ENCODE peak calls at places on chromosome 22, in five cellular contexts. One of them, this sample, is unnamed.
A peak's percentile ranks its signal among the peaks of the same experiment; 100 is the strongest.

GRCh38 chr22:26416670-26417270 is 12.3 kb upstream of the ASPHD2 start:
- DNase-seq in Panc1: no peak
- DNase-seq in transverse colon: no peak
- DNase-seq in GM23338: peak; percentile 83
- DNase-seq in stomach: no peak
- DNase-seq in this sample: no peak

GRCh38 chr22:43319661-43320486 is 23.3 kb downstream of the SCUBE1 start:
- DNase-seq in stomach: no peak
- DNase-seq in transverse colon: no peak
- DNase-seq in Panc1: no peak
- DNase-seq in GM23338: no peak
- DNase-seq in this sample: no peak

GRCh38 chr22:50034126-50035081 is 21.8 kb upstream of the IL17REL start:
- DNase-seq in GM23338: no peak
- DNase-seq in transverse colon: no peak
- DNase-seq in Panc1: no peak
- DNase-seq in stomach: no peak
- DNase-seq in this sample: no peak

GRCh38 chr22:18057568-18058209 is 20.1 kb upstream of the PEX26 start:
- DNase-seq in GM23338: no peak
- DNase-seq in transverse colon: peak; percentile 74
- DNase-seq in Panc1: peak; percentile 63
- DNase-seq in stomach: peak; percentile 60
- DNase-seq in this sample: peak; percentile 98

GRCh38 chr22:29987143-29987542 is 93.1 kb upstream of the HORMAD2 start:
- DNase-seq in GM23338: no peak
- DNase-seq in transverse colon: no peak
- DNase-seq in Panc1: no peak
- DNase-seq in stomach: no peak
- DNase-seq in this sample: no peak

GRCh38 chr22:36339171-36340065 is 48.3 kb downstream of the MYH9 start:
- DNase-seq in transverse colon: no peak
- DNase-seq in GM23338: no peak
- DNase-seq in Panc1: no peak
- DNase-seq in stomach: no peak
- DNase-seq in this sample: no peak

GRCh38 chr22:20548806-20549205 is 41.4 kb downstream of the MED15 start:
- DNase-seq in transverse colon: no peak
- DNase-seq in stomach: no peak
- DNase-seq in GM23338: no peak
- DNase-seq in Panc1: no peak
- DNase-seq in this sample: no peak

GRCh38 chr22:48931452-48931851 is 896.2 kb downstream of the BRD1 start:
- DNase-seq in Panc1: no peak
- DNase-seq in stomach: no peak
- DNase-seq in GM23338: no peak
- DNase-seq in transverse colon: no peak
- DNase-seq in this sample: no peak

GRCh38 chr22:50621491-50621880 is 6.5 kb downstream of the ARSA start:
- DNase-seq in Panc1: no peak
- DNase-seq in GM23338: no peak
- DNase-seq in stomach: no peak
- DNase-seq in transverse colon: peak; percentile 44
- DNase-seq in this sample: peak; percentile 80

GRCh38 chr22:27260087-27260730 is 541.3 kb downstream of the MN1 start:
- DNase-seq in transverse colon: no peak
- DNase-seq in GM23338: peak; percentile 26
- DNase-seq in stomach: no peak
- DNase-seq in Panc1: no peak
- DNase-seq in this sample: no peak

GRCh38 chr22:50272103-50272782 is 2.1 kb upstream of the MAPK11 start:
- DNase-seq in transverse colon: no peak
- DNase-seq in stomach: no peak
- DNase-seq in Panc1: no peak
- DNase-seq in GM23338: no peak
- DNase-seq in this sample: no peak

GRCh38 chr22:21761086-21761485 is 25.5 kb upstream of the YPEL1 start:
- DNase-seq in Panc1: no peak
- DNase-seq in stomach: no peak
- DNase-seq in transverse colon: no peak
- DNase-seq in GM23338: no peak
- DNase-seq in this sample: no peak

GRCh38 chr22:44646668-44647067 is 55.3 kb upstream of the PRR5 start:
- DNase-seq in Panc1: no peak
- DNase-seq in GM23338: no peak
- DNase-seq in stomach: no peak
- DNase-seq in transverse colon: no peak
- DNase-seq in this sample: no peak

GRCh38 chr22:20636075-20636812 is 128.8 kb downstream of the MED15 start:
- DNase-seq in GM23338: no peak
- DNase-seq in transverse colon: no peak
- DNase-seq in Panc1: no peak
- DNase-seq in stomach: no peak
- DNase-seq in this sample: no peak

GRCh38 chr22:20946080-20946986 is 20.7 kb upstream of the AIFM3 start:
- DNase-seq in transverse colon: no peak
- DNase-seq in stomach: no peak
- DNase-seq in GM23338: no peak
- DNase-seq in Panc1: no peak
- DNase-seq in this sample: no peak

GRCh38 chr22:44091021-44091721 is 67.1 kb downstream of the PARVB start:
- DNase-seq in Panc1: no peak
- DNase-seq in stomach: no peak
- DNase-seq in GM23338: peak; percentile 54
- DNase-seq in transverse colon: no peak
- DNase-seq in this sample: no peak

GRCh38 chr22:38017272-38017920 is 33.0 kb upstream of the SOX10 start:
- DNase-seq in Panc1: no peak
- DNase-seq in GM23338: no peak
- DNase-seq in transverse colon: peak; percentile 75
- DNase-seq in stomach: peak; percentile 74
- DNase-seq in this sample: no peak

GRCh38 chr22:43275545-43275981 is 67.6 kb downstream of the SCUBE1 start:
- DNase-seq in Panc1: no peak
- DNase-seq in GM23338: peak; percentile 58
- DNase-seq in stomach: no peak
- DNase-seq in transverse colon: no peak
- DNase-seq in this sample: no peak

GRCh38 chr22:22565991-22566390 is 6.9 kb upstream of the PRAME start:
- DNase-seq in stomach: no peak
- DNase-seq in GM23338: no peak
- DNase-seq in transverse colon: no peak
- DNase-seq in Panc1: no peak
- DNase-seq in this sample: no peak

GRCh38 chr22:27651486-27651885 is 150.1 kb downstream of the MN1 start:
- DNase-seq in GM23338: no peak
- DNase-seq in stomach: no peak
- DNase-seq in Panc1: no peak
- DNase-seq in transverse colon: no peak
- DNase-seq in this sample: no peak

GRCh38 chr22:47142427-47143046 is 380.1 kb downstream of the TBC1D22A start:
- DNase-seq in GM23338: no peak
- DNase-seq in stomach: no peak
- DNase-seq in Panc1: no peak
- DNase-seq in transverse colon: no peak
- DNase-seq in this sample: no peak
- TF ChIP-seq POLR2AphosphoS5 in GM23338: no peak
- TF ChIP-seq POLR2AphosphoS5 in stomach: no peak
- TF ChIP-seq POLR2AphosphoS5 in Panc1: no peak
- TF ChIP-seq POLR2AphosphoS5 in transverse colon: no peak
- TF ChIP-seq POLR2AphosphoS5 in this sample: no peak

GRCh38 chr22:31179345-31179744 is 19.4 kb downstream of the RNF185 start:
- DNase-seq in Panc1: no peak
- DNase-seq in transverse colon: peak; percentile 44
- DNase-seq in GM23338: no peak
- DNase-seq in stomach: no peak
- DNase-seq in this sample: no peak
- TF ChIP-seq POLR2AphosphoS5 in Panc1: no peak
- TF ChIP-seq POLR2AphosphoS5 in transverse colon: no peak
- TF ChIP-seq POLR2AphosphoS5 in GM23338: no peak
- TF ChIP-seq POLR2AphosphoS5 in stomach: no peak
- TF ChIP-seq POLR2AphosphoS5 in this sample: peak; percentile 64

DNA sequence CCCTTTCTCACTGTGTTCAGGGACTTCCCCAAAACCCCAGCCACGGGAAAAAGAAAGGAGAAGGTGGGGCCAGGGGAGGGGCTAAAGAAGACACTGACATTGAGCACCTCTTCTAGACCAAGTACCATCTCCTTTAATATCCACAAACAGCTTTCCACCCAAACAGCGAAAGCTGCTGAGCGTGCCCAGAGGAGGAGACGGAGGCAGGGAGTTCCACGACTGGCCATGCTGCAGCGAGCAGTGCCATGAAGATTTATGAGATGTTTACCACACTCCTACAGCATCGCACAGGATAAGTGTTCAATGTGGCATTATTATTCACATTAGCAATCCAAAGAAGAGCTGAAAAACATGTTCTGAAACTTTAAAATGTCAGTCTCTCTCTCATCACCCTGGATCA is 127.4 kb downstream of the LARGE1 start:
- DNase-seq in Panc1: no peak
- DNase-seq in stomach: no peak
- DNase-seq in GM23338: no peak
- DNase-seq in transverse colon: no peak
- DNase-seq in this sample: no peak
- TF ChIP-seq POLR2AphosphoS5 in Panc1: no peak
- TF ChIP-seq POLR2AphosphoS5 in stomach: no peak
- TF ChIP-seq POLR2AphosphoS5 in GM23338: no peak
- TF ChIP-seq POLR2AphosphoS5 in transverse colon: no peak
- TF ChIP-seq POLR2AphosphoS5 in this sample: no peak

GRCh38 chr22:39313258-39314001 is 6.0 kb downstream of the RPL3 start:
- DNase-seq in stomach: no peak
- DNase-seq in transverse colon: no peak
- DNase-seq in Panc1: no peak
- DNase-seq in GM23338: no peak
- DNase-seq in this sample: no peak
- TF ChIP-seq POLR2AphosphoS5 in stomach: no peak
- TF ChIP-seq POLR2AphosphoS5 in transverse colon: no peak
- TF ChIP-seq POLR2AphosphoS5 in Panc1: no peak
- TF ChIP-seq POLR2AphosphoS5 in GM23338: peak; percentile 38
- TF ChIP-seq POLR2AphosphoS5 in this sample: no peak

GRCh38 chr22:31344369-31345330 is 1.5 kb downstream of the PATZ1 start:
- DNase-seq in transverse colon: peak; percentile 64
- DNase-seq in Panc1: no peak
- DNase-seq in stomach: peak; percentile 63
- DNase-seq in GM23338: peak; percentile 25
- DNase-seq in this sample: no peak
- TF ChIP-seq POLR2AphosphoS5 in transverse colon: no peak
- TF ChIP-seq POLR2AphosphoS5 in Panc1: no peak
- TF ChIP-seq POLR2AphosphoS5 in stomach: no peak
- TF ChIP-seq POLR2AphosphoS5 in GM23338: no peak
- TF ChIP-seq POLR2AphosphoS5 in this sample: no peak

GRCh38 chr22:41431656-41432055 is 14.9 kb downstream of the TOB2 start:
- DNase-seq in transverse colon: no peak
- DNase-seq in stomach: no peak
- DNase-seq in Panc1: no peak
- DNase-seq in GM23338: no peak
- DNase-seq in this sample: no peak
- TF ChIP-seq POLR2AphosphoS5 in transverse colon: no peak
- TF ChIP-seq POLR2AphosphoS5 in stomach: no peak
- TF ChIP-seq POLR2AphosphoS5 in Panc1: no peak
- TF ChIP-seq POLR2AphosphoS5 in GM23338: no peak
- TF ChIP-seq POLR2AphosphoS5 in this sample: no peak